ENCODE peak calls at places on chromosomes 7 and 10, in six cellular contexts. One of them, this sample, is unnamed.
A peak's percentile ranks its signal among the peaks of the same experiment; 100 is the strongest.

GRCh38 chr7:158976468-158976848 is 120.1 kb downstream of the DYNC2I1 start:
- DNase-seq in activated CD8-positive, alpha-beta memory T cell treated with anti-CD3 and anti-CD28 coated beads, Interleukin-2, amount 50 U/mL, for 48 hours: no peak
- DNase-seq in A549: no peak
- DNase-seq in transverse colon: no peak
- DNase-seq in tibial artery: no peak
- DNase-seq in Daoy: no peak
- DNase-seq in this sample: no peak

GRCh38 chr10:126391162-126391880 is 3.0 kb upstream of the ADAM12 start:
- DNase-seq in Daoy: no peak
- DNase-seq in transverse colon: no peak
- DNase-seq in activated CD8-positive, alpha-beta memory T cell treated with anti-CD3 and anti-CD28 coated beads, Interleukin-2, amount 50 U/mL, for 48 hours: no peak
- DNase-seq in tibial artery: no peak
- DNase-seq in A549: no peak
- DNase-seq in this sample: no peak

GRCh38 chr10:124697443-124697836 is 46.7 kb downstream of the FAM53B start:
- DNase-seq in tibial artery: no peak
- DNase-seq in transverse colon: no peak
- DNase-seq in activated CD8-positive, alpha-beta memory T cell treated with anti-CD3 and anti-CD28 coated beads, Interleukin-2, amount 50 U/mL, for 48 hours: no peak
- DNase-seq in A549: no peak
- DNase-seq in Daoy: no peak
- DNase-seq in this sample: no peak

GRCh38 chr7:22864301-22864700 is 41.7 kb upstream of the TOMM7 start:
- DNase-seq in tibial artery: no peak
- DNase-seq in A549: no peak
- DNase-seq in Daoy: no peak
- DNase-seq in transverse colon: no peak
- DNase-seq in activated CD8-positive, alpha-beta memory T cell treated with anti-CD3 and anti-CD28 coated beads, Interleukin-2, amount 50 U/mL, for 48 hours: no peak
- DNase-seq in this sample: no peak

GRCh38 chr10:11424456-11425287 is 186.8 kb downstream of the USP6NL start:
- DNase-seq in transverse colon: peak; percentile 32
- DNase-seq in Daoy: peak; percentile 30
- DNase-seq in activated CD8-positive, alpha-beta memory T cell treated with anti-CD3 and anti-CD28 coated beads, Interleukin-2, amount 50 U/mL, for 48 hours: peak; percentile 33
- DNase-seq in tibial artery: no peak
- DNase-seq in A549: peak; percentile 54
- DNase-seq in this sample: peak; percentile 84

GRCh38 chr7:98107313-98107691 is 640 bp downstream of the LMTK2 start:
- DNase-seq in transverse colon: peak; percentile 25
- DNase-seq in tibial artery: no peak
- DNase-seq in A549: peak; percentile 19
- DNase-seq in Daoy: peak; percentile 13
- DNase-seq in activated CD8-positive, alpha-beta memory T cell treated with anti-CD3 and anti-CD28 coated beads, Interleukin-2, amount 50 U/mL, for 48 hours: no peak
- DNase-seq in this sample: no peak

GRCh38 chr7:30172451-30172850 is 37.7 kb downstream of the MTURN start:
- DNase-seq in activated CD8-positive, alpha-beta memory T cell treated with anti-CD3 and anti-CD28 coated beads, Interleukin-2, amount 50 U/mL, for 48 hours: no peak
- DNase-seq in tibial artery: no peak
- DNase-seq in transverse colon: no peak
- DNase-seq in Daoy: peak; percentile 89
- DNase-seq in A549: no peak
- DNase-seq in this sample: no peak

GRCh38 chr10:77168861-77169260 is 468.7 kb downstream of the KCNMA1 start:
- DNase-seq in A549: no peak
- DNase-seq in tibial artery: no peak
- DNase-seq in transverse colon: no peak
- DNase-seq in Daoy: no peak
- DNase-seq in activated CD8-positive, alpha-beta memory T cell treated with anti-CD3 and anti-CD28 coated beads, Interleukin-2, amount 50 U/mL, for 48 hours: no peak
- DNase-seq in this sample: no peak

GRCh38 chr10:93921338-93921737 is 27.6 kb downstream of the SLC35G1 start:
- DNase-seq in transverse colon: peak; percentile 13
- DNase-seq in Daoy: no peak
- DNase-seq in activated CD8-positive, alpha-beta memory T cell treated with anti-CD3 and anti-CD28 coated beads, Interleukin-2, amount 50 U/mL, for 48 hours: peak; percentile 56
- DNase-seq in tibial artery: no peak
- DNase-seq in A549: peak; percentile 20
- DNase-seq in this sample: no peak

GRCh38 chr7:27205325-27206280 is 5.7 kb upstream of the HOXA13 start:
- DNase-seq in tibial artery: peak; percentile 47
- DNase-seq in Daoy: no peak
- DNase-seq in activated CD8-positive, alpha-beta memory T cell treated with anti-CD3 and anti-CD28 coated beads, Interleukin-2, amount 50 U/mL, for 48 hours: peak; percentile 48
- DNase-seq in A549: no peak
- DNase-seq in transverse colon: no peak
- DNase-seq in this sample: peak; percentile 72

GRCh38 chr10:46555713-46556514 is 544 bp downstream of the GPRIN2 start:
- DNase-seq in A549: peak; percentile 69
- DNase-seq in tibial artery: peak; percentile 69
- DNase-seq in Daoy: no peak
- DNase-seq in activated CD8-positive, alpha-beta memory T cell treated with anti-CD3 and anti-CD28 coated beads, Interleukin-2, amount 50 U/mL, for 48 hours: peak; percentile 55
- DNase-seq in transverse colon: peak; percentile 55
- DNase-seq in this sample: peak; percentile 92

GRCh38 chr10:13787015-13787421 is 200.3 kb downstream of the PRPF18 start:
- DNase-seq in A549: peak; percentile 13
- DNase-seq in tibial artery: peak; percentile 69
- DNase-seq in Daoy: peak; percentile 84
- DNase-seq in activated CD8-positive, alpha-beta memory T cell treated with anti-CD3 and anti-CD28 coated beads, Interleukin-2, amount 50 U/mL, for 48 hours: peak; percentile 74
- DNase-seq in transverse colon: peak; percentile 17
- DNase-seq in this sample: peak; percentile 33

GRCh38 chr10:116974442-116975005 is 30.5 kb downstream of the SHTN1 start:
- DNase-seq in Daoy: peak; percentile 70
- DNase-seq in transverse colon: no peak
- DNase-seq in A549: peak; percentile 45
- DNase-seq in tibial artery: no peak
- DNase-seq in activated CD8-positive, alpha-beta memory T cell treated with anti-CD3 and anti-CD28 coated beads, Interleukin-2, amount 50 U/mL, for 48 hours: no peak
- DNase-seq in this sample: no peak

GRCh38 chr7:67484244-67484751 is 487.7 kb downstream of the TYW1 start:
- DNase-seq in A549: peak; percentile 72
- DNase-seq in Daoy: peak; percentile 42
- DNase-seq in activated CD8-positive, alpha-beta memory T cell treated with anti-CD3 and anti-CD28 coated beads, Interleukin-2, amount 50 U/mL, for 48 hours: peak; percentile 47
- DNase-seq in tibial artery: no peak
- DNase-seq in transverse colon: peak; percentile 26
- DNase-seq in this sample: peak; percentile 84

GRCh38 chr10:22932626-22933370 is 4.9 kb downstream of the ARMC3 start:
- DNase-seq in A549: no peak
- DNase-seq in transverse colon: no peak
- DNase-seq in activated CD8-positive, alpha-beta memory T cell treated with anti-CD3 and anti-CD28 coated beads, Interleukin-2, amount 50 U/mL, for 48 hours: no peak
- DNase-seq in tibial artery: no peak
- DNase-seq in Daoy: peak; percentile 30
- DNase-seq in this sample: peak; percentile 15

GRCh38 chr7:39574673-39575349 is 8.6 kb downstream of the YAE1 start:
- DNase-seq in Daoy: no peak
- DNase-seq in activated CD8-positive, alpha-beta memory T cell treated with anti-CD3 and anti-CD28 coated beads, Interleukin-2, amount 50 U/mL, for 48 hours: no peak
- DNase-seq in tibial artery: no peak
- DNase-seq in A549: no peak
- DNase-seq in transverse colon: no peak
- DNase-seq in this sample: no peak

GRCh38 chr7:29343379-29343778 is 148.8 kb downstream of the CHN2 start:
- DNase-seq in A549: no peak
- DNase-seq in Daoy: no peak
- DNase-seq in tibial artery: no peak
- DNase-seq in transverse colon: no peak
- DNase-seq in activated CD8-positive, alpha-beta memory T cell treated with anti-CD3 and anti-CD28 coated beads, Interleukin-2, amount 50 U/mL, for 48 hours: no peak
- DNase-seq in this sample: no peak

GRCh38 chr10:122263971-122264370 is 7.1 kb upstream of the BTBD16 start:
- DNase-seq in activated CD8-positive, alpha-beta memory T cell treated with anti-CD3 and anti-CD28 coated beads, Interleukin-2, amount 50 U/mL, for 48 hours: no peak
- DNase-seq in Daoy: peak; percentile 29
- DNase-seq in tibial artery: peak; percentile 5
- DNase-seq in A549: peak; percentile 24
- DNase-seq in transverse colon: no peak
- DNase-seq in this sample: no peak

GRCh38 chr7:87445897-87446296 is 29.6 kb downstream of the ABCB4 start:
- DNase-seq in transverse colon: no peak
- DNase-seq in A549: no peak
- DNase-seq in Daoy: no peak
- DNase-seq in tibial artery: no peak
- DNase-seq in activated CD8-positive, alpha-beta memory T cell treated with anti-CD3 and anti-CD28 coated beads, Interleukin-2, amount 50 U/mL, for 48 hours: no peak
- DNase-seq in this sample: no peak

GRCh38 chr7:134527979-134528371 is 608 bp downstream of the AKR1B10 start:
- DNase-seq in transverse colon: no peak
- DNase-seq in tibial artery: peak; percentile 74
- DNase-seq in Daoy: peak; percentile 66
- DNase-seq in A549: no peak
- DNase-seq in activated CD8-positive, alpha-beta memory T cell treated with anti-CD3 and anti-CD28 coated beads, Interleukin-2, amount 50 U/mL, for 48 hours: no peak
- DNase-seq in this sample: no peak

GRCh38 chr10:75592888-75593643 is 161.6 kb downstream of the LRMDA start:
- DNase-seq in activated CD8-positive, alpha-beta memory T cell treated with anti-CD3 and anti-CD28 coated beads, Interleukin-2, amount 50 U/mL, for 48 hours: no peak
- DNase-seq in transverse colon: no peak
- DNase-seq in tibial artery: no peak
- DNase-seq in Daoy: no peak
- DNase-seq in A549: no peak
- DNase-seq in this sample: no peak

GRCh38 chr7:46600340-46600739 is 679.3 kb upstream of the IGFBP3 start:
- DNase-seq in activated CD8-positive, alpha-beta memory T cell treated with anti-CD3 and anti-CD28 coated beads, Interleukin-2, amount 50 U/mL, for 48 hours: no peak
- DNase-seq in Daoy: no peak
- DNase-seq in tibial artery: peak; percentile 71
- DNase-seq in A549: no peak
- DNase-seq in transverse colon: no peak
- DNase-seq in this sample: peak; percentile 88

GRCh38 chr7:155512246-155512887 is 34.0 kb downstream of the CNPY1 start:
- DNase-seq in Daoy: no peak
- DNase-seq in activated CD8-positive, alpha-beta memory T cell treated with anti-CD3 and anti-CD28 coated beads, Interleukin-2, amount 50 U/mL, for 48 hours: no peak
- DNase-seq in tibial artery: no peak
- DNase-seq in transverse colon: no peak
- DNase-seq in A549: no peak
- DNase-seq in this sample: no peak

GRCh38 chr10:84310470-84310869 is 17.9 kb upstream of the CCSER2 start:
- DNase-seq in Daoy: no peak
- DNase-seq in transverse colon: no peak
- DNase-seq in activated CD8-positive, alpha-beta memory T cell treated with anti-CD3 and anti-CD28 coated beads, Interleukin-2, amount 50 U/mL, for 48 hours: no peak
- DNase-seq in tibial artery: no peak
- DNase-seq in A549: peak; percentile 33
- DNase-seq in this sample: no peak

GRCh38 chr7:81244213-81244612 is 325.4 kb upstream of the SEMA3C start:
- DNase-seq in A549: peak; percentile 61
- DNase-seq in activated CD8-positive, alpha-beta memory T cell treated with anti-CD3 and anti-CD28 coated beads, Interleukin-2, amount 50 U/mL, for 48 hours: no peak
- DNase-seq in tibial artery: no peak
- DNase-seq in transverse colon: no peak
- DNase-seq in Daoy: peak; percentile 12
- DNase-seq in this sample: no peak